ENCODE peak calls at places on chromosomes 2 and 18, in ten cellular contexts. B, D, A, V, U, N, M, Z, I and S are unnamed samples.
A peak's percentile ranks its signal among the peaks of the same experiment; 100 is the strongest.

GRCh38 chr2:233032551-233033320 is at the start of gene NEU2:
- DNase-seq in B (no peak), D (no peak), A (no peak), V (no peak), U (no peak), N (no peak), M (no peak), Z (no peak), I (peak; percentile 52), S (no peak)

GRCh38 chr2:119282966-119283511 is 59.4 kb downstream of the STEAP3 start:
- DNase-seq in B (no peak), D (no peak), A (no peak), V (peak; percentile 56), U (peak; percentile 40), N (no peak), M (no peak), Z (no peak), I (no peak), S (no peak)

GRCh38 chr2:213016166-213016983 is 135.0 kb downstream of the IKZF2 start:
- DNase-seq in B (no peak), D (no peak), A (no peak), V (no peak), U (no peak), N (no peak), M (no peak), Z (no peak), I (no peak), S (no peak)

GRCh38 chr2:105111365-105112150 is 73.7 kb downstream of the MRPS9 start:
- DNase-seq in B (no peak), D (no peak), A (no peak), V (no peak), U (no peak), N (peak; percentile 47), M (no peak), Z (no peak), I (no peak), S (no peak)

GRCh38 chr2:120346667-120347358 is 877 bp downstream of the INHBB start:
- DNase-seq in B (peak; percentile 32), D (peak; percentile 37), A (peak; percentile 39), V (no peak), U (no peak), N (peak; percentile 49), M (peak; percentile 26), Z (no peak), I (no peak), S (peak; percentile 64)

GRCh38 chr2:25620077-25620476 is 53.3 kb downstream of the DTNB start:
- DNase-seq in B (no peak), D (no peak), A (no peak), V (no peak), U (no peak), N (no peak), M (no peak), Z (no peak), I (no peak), S (peak; percentile 93)

GRCh38 chr18:21307578-21307977 is 65.5 kb downstream of the GREB1L start:
- DNase-seq in B (no peak), D (no peak), A (no peak), V (no peak), U (no peak), N (no peak), M (no peak), Z (no peak), I (no peak), S (no peak)

GRCh38 chr18:22609642-22610041 is 191.9 kb upstream of the CTAGE1 start:
- DNase-seq in B (no peak), D (peak; percentile 31), A (no peak), V (peak; percentile 55), U (peak; percentile 40), N (peak; percentile 53), M (no peak), Z (no peak), I (peak; percentile 22), S (no peak)

GRCh38 chr2:71786291-71787107 is 333.1 kb downstream of the DYSF start:
- DNase-seq in B (no peak), D (no peak), A (no peak), V (no peak), U (no peak), N (no peak), M (no peak), Z (no peak), I (no peak), S (no peak)

GRCh38 chr18:61926532-61926931 is 33.7 kb upstream of the RNF152 start:
- DNase-seq in B (no peak), D (no peak), A (no peak), V (no peak), U (no peak), N (peak; percentile 57), M (peak; percentile 40), Z (no peak), I (no peak), S (no peak)

GRCh38 chr2:112674229-112674628 is 28.5 kb downstream of the SLC20A1 start:
- DNase-seq in B (no peak), D (no peak), A (no peak), V (peak; percentile 26), U (no peak), N (no peak), M (no peak), Z (no peak), I (no peak), S (no peak)

GRCh38 chr2:74238879-74239278 is 40.5 kb downstream of the MTHFD2 start:
- DNase-seq in B (no peak), D (no peak), A (peak; percentile 31), V (no peak), U (peak; percentile 69), N (no peak), M (no peak), Z (no peak), I (peak; percentile 21), S (no peak)

GRCh38 chr2:152343426-152343825 is 8.5 kb downstream of the FMNL2 start:
- DNase-seq in B (no peak), D (no peak), A (no peak), V (no peak), U (no peak), N (no peak), M (no peak), Z (no peak), I (no peak), S (no peak)

GRCh38 chr2:5057895-5058294 is 634.3 kb upstream of the SOX11 start:
- DNase-seq in B (peak; percentile 97), D (no peak), A (no peak), V (no peak), U (no peak), N (peak; percentile 43), M (no peak), Z (no peak), I (no peak), S (peak; percentile 95)

GRCh38 chr18:70025580-70025979 is 77.9 kb upstream of the CD226 start:
- DNase-seq in B (no peak), D (no peak), A (no peak), V (no peak), U (no peak), N (no peak), M (no peak), Z (no peak), I (no peak), S (no peak)

GRCh38 chr18:26383454-26384270 is 157.4 kb downstream of the TAF4B start:
- DNase-seq in B (peak; percentile 71), D (no peak), A (peak; percentile 45), V (no peak), U (peak; percentile 18), N (peak; percentile 74), M (no peak), Z (no peak), I (peak; percentile 51), S (peak; percentile 82)